ENCODE peak calls at places on chromosome 19, in five cellular contexts. P is CD8-positive, alpha-beta memory T cell; O is SK-N-SH; D is stomach; N is HCT116. K is an unnamed sample.

GRCh38 chr19:30320466-30320865 is 51.7 kb upstream of the ZNF536 start:
- DNase-seq in N (no peak), D (peak), O (no peak), P (no peak), K (no peak)

GRCh38 chr19:7795555-7796161 is 32.6 kb downstream of the CLEC4M start:
- DNase-seq in N (no peak), D (no peak), P (no peak), O (no peak), K (no peak)

GRCh38 chr19:13155472-13156284 is 5.5 kb downstream of the IER2 start:
- DNase-seq in O (peak), D (peak), P (peak), N (no peak), K (peak)

GRCh38 chr19:5065717-5066116 is 96.8 kb downstream of the KDM4B start:
- DNase-seq in D (no peak), P (no peak), N (no peak), O (no peak), K (no peak)

GRCh38 chr19:30174791-30175190 is 197.4 kb upstream of the ZNF536 start:
- DNase-seq in P (no peak), D (no peak), O (no peak), N (no peak), K (no peak)

GRCh38 chr19:54415208-54415900 is at the start of gene TTYH1:
- DNase-seq in N (no peak), P (no peak), O (peak), D (no peak), K (no peak)

GRCh38 chr19:45575216-45575615 is 9.4 kb downstream of the OPA3 start:
- DNase-seq in D (no peak), O (no peak), N (no peak), P (no peak), K (no peak)

GRCh38 chr19:49638360-49638759 is 1.6 kb downstream of the RRAS start:
- DNase-seq in O (no peak), D (no peak), N (no peak), P (no peak), K (no peak)

GRCh38 chr19:41815301-41815700 is 18.9 kb downstream of the CEACAM3 start:
- DNase-seq in N (no peak), P (no peak), D (no peak), O (no peak), K (no peak)

GRCh38 chr19:42428676-42429075 is 1.5 kb upstream of the LIPE start:
- DNase-seq in P (no peak), O (no peak), D (no peak), N (no peak), K (no peak)

GRCh38 chr19:35777411-35777841 is 2.1 kb downstream of the ARHGAP33 start:
- DNase-seq in D (no peak), P (no peak), N (no peak), O (no peak), K (no peak)

GRCh38 chr19:38425810-38426466 is at the start of gene RASGRP4:
- DNase-seq in N (no peak), D (no peak), P (no peak), O (no peak), K (no peak)

GRCh38 chr19:17111766-17112165 is 36.2 kb downstream of the MYO9B start:
- DNase-seq in D (no peak), P (no peak), N (no peak), O (no peak), K (no peak)

GRCh38 chr19:15113245-15114152 is 6.3 kb downstream of the SYDE1 start:
- DNase-seq in N (no peak), O (peak), P (no peak), D (no peak), K (no peak)

GRCh38 chr19:2477732-2478191 is 1.8 kb downstream of the GADD45B start:
- DNase-seq in O (no peak), N (no peak), D (no peak), P (no peak), K (no peak)

GRCh38 chr19:19464339-19465098 is 50.8 kb downstream of the TSSK6 start:
- DNase-seq in N (no peak), O (no peak), D (peak), P (no peak), K (no peak)

GRCh38 chr19:5903054-5903501 is 512 bp downstream of the NDUFA11 start:
- DNase-seq in O (no peak), P (no peak), D (no peak), N (no peak), K (no peak)

GRCh38 chr19:18991050-18991449 is 42.3 kb downstream of the SUGP2 start:
- DNase-seq in D (no peak), N (no peak), P (no peak), O (no peak), K (no peak)

GRCh38 chr19:15640294-15640903 is at the start of gene CYP4F3:
- DNase-seq in O (peak), D (peak), P (no peak), N (peak), K (peak)

GRCh38 chr19:10593148-10593547 is 6.0 kb upstream of the AP1M2 start:
- DNase-seq in O (no peak), N (no peak), P (no peak), D (no peak), K (no peak)

GRCh38 chr19:5498817-5499535 is 43.8 kb downstream of the ZNRF4 start:
- DNase-seq in N (no peak), O (no peak), P (no peak), D (no peak), K (no peak)

GRCh38 chr19:51587264-51588191 is 16.4 kb downstream of the ZNF175 start:
- DNase-seq in D (no peak), P (no peak), N (no peak), O (no peak), K (no peak)
- H3K4me3 ChIP-seq in D (no peak), P (peak), N (no peak), O (no peak), K (no peak)

GRCh38 chr19:55419089-55419488 is 11.5 kb upstream of the UBE2S start:
- DNase-seq in N (no peak), O (no peak), D (no peak), P (no peak), K (no peak)

GRCh38 chr19:55419624-55420236 is 12.1 kb upstream of the UBE2S start:
- DNase-seq in N (no peak), O (no peak), D (no peak), P (no peak), K (no peak)

GRCh38 chr19:55423225-55423967 is 15.8 kb upstream of the UBE2S start:
- DNase-seq in P (no peak), D (no peak), N (no peak), O (no peak), K (no peak)

GRCh38 chr19:55426042-55426441 is 17.1 kb downstream of the SHISA7 start:
- DNase-seq in O (no peak), P (no peak), D (no peak), N (no peak), K (no peak)

GRCh38 chr19:55424518-55424917 is 16.9 kb upstream of the UBE2S start:
- DNase-seq in O (no peak), N (no peak), D (no peak), P (no peak), K (no peak)
- H3K4me3 ChIP-seq in O (no peak), N (no peak), D (no peak), P (no peak), K (no peak)

GRCh38 chr19:52945652-52946321 is 16.9 kb downstream of the ZNF816 start:
- DNase-seq in D (peak), O (no peak), N (no peak), P (no peak), K (no peak)
- H3K4me3 ChIP-seq in D (no peak), O (no peak), N (no peak), P (no peak), K (no peak)

GRCh38 chr19:11848594-11849263 is at the start of gene ZNF439:
- DNase-seq in O (peak), N (no peak), P (peak), D (peak), K (peak)
- H3K4me3 ChIP-seq in O (peak), N (no peak), P (peak), D (peak), K (peak)

GRCh38 chr19:43667524-43668405 is 2.2 kb downstream of the PLAUR start:
- DNase-seq in P (no peak), D (no peak), O (no peak), N (no peak), K (no peak)
- H3K4me3 ChIP-seq in P (peak), D (peak), O (peak), N (peak), K (peak)

GRCh38 chr19:34066007-34066656 is 106.2 kb upstream of the LSM14A start:
- DNase-seq in N (no peak), D (no peak), O (no peak), P (no peak), K (no peak)

GRCh38 chr19:34067861-34068271 is 104.4 kb upstream of the LSM14A start:
- DNase-seq in O (no peak), D (no peak), N (peak), P (no peak), K (no peak)
- H3K4me3 ChIP-seq in O (no peak), D (no peak), N (peak), P (no peak), K (no peak)

GRCh38 chr19:51688665-51689571 is 4.2 kb upstream of the SPACA6 start:
- DNase-seq in O (peak), P (no peak), N (peak), D (peak), K (peak)
- H3K4me3 ChIP-seq in O (peak), P (no peak), N (peak), D (peak), K (peak)

DNA sequence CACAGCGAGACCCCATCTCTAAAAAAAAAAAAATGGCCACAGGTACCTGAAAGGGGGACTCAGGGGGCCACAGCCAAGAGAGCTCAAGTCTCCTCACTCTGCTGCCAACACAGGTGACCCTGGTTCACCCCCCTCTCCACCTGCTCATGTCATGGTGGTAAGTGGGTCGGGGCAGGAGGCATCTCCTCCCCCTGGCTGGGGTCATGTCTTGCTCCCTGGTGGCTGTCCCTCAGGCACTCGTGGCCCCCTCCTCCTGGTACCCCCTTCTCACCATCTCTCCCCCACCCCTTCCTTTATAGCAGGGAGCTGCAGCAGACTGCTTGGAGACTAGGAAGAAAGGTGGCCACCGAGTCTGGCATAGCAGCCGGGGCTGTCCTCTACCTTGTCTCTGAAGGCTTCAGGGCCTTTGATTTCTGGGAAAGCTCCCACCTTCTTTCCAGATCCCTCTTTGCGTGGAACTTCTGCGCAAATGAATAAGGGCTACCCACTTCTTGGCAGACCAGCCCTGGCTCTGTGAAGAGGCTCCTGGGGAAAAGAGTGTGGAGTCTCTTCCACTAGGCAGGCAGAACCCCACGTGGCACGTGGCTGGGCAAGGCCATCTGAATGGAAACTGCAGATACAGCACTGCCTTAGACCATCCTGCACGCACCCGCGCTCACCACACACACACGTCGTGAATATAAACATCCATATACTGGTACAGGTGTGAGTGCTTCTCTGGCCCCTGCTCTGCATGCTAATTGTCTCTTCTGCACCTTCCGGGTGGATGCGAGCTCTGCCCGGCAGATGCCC is 20.1 kb upstream of the MIER2 start:
- DNase-seq in D (no peak), O (no peak), P (no peak), N (no peak), K (no peak)
- H3K4me3 ChIP-seq in D (no peak), O (no peak), P (no peak), N (no peak), K (no peak)

GRCh38 chr19:53311897-53312296 is 21.7 kb upstream of the ZNF845 start:
- DNase-seq in P (no peak), D (no peak), O (no peak), N (no peak), K (no peak)
- H3K4me3 ChIP-seq in P (no peak), D (no peak), O (peak), N (no peak), K (no peak)